ENCODE peak calls at places on chromosomes 5 and 9, in four cellular contexts. One of them, this sample, is unnamed.

GRCh38 chr5:42377496-42377895 is 45.7 kb upstream of the GHR start:
- DNase-seq in coronary artery: no peak
- DNase-seq in GM20000: no peak
- DNase-seq in foreskin fibroblast: peak
- DNase-seq in this sample: no peak

GRCh38 chr5:179311581-179311980 is 33.7 kb downstream of the ADAMTS2 start:
- DNase-seq in GM20000: no peak
- DNase-seq in foreskin fibroblast: no peak
- DNase-seq in coronary artery: no peak
- DNase-seq in this sample: no peak

GRCh38 chr5:30390095-30390494 is 803.4 kb upstream of the CDH6 start:
- DNase-seq in coronary artery: no peak
- DNase-seq in foreskin fibroblast: no peak
- DNase-seq in GM20000: no peak
- DNase-seq in this sample: no peak

GRCh38 chr5:7770436-7770835 is 80.5 kb downstream of the CFAP90 start:
- DNase-seq in GM20000: no peak
- DNase-seq in foreskin fibroblast: no peak
- DNase-seq in coronary artery: no peak
- DNase-seq in this sample: no peak

GRCh38 chr9:73133921-73134407 is 17.7 kb upstream of the ANXA1 start:
- DNase-seq in foreskin fibroblast: peak
- DNase-seq in coronary artery: no peak
- DNase-seq in GM20000: peak
- DNase-seq in this sample: no peak

GRCh38 chr5:120604898-120605297 is 140.8 kb downstream of the PRR16 start:
- DNase-seq in GM20000: no peak
- DNase-seq in coronary artery: no peak
- DNase-seq in foreskin fibroblast: peak
- DNase-seq in this sample: no peak

GRCh38 chr5:73591102-73591695 is 25.7 kb downstream of the UTP15 start:
- DNase-seq in coronary artery: no peak
- DNase-seq in GM20000: peak
- DNase-seq in foreskin fibroblast: peak
- DNase-seq in this sample: peak

GRCh38 chr9:135474915-135475314 is 4.7 kb upstream of the PPP1R26 start:
- DNase-seq in foreskin fibroblast: peak
- DNase-seq in GM20000: no peak
- DNase-seq in coronary artery: no peak
- DNase-seq in this sample: peak

GRCh38 chr9:110321055-110321454 is 16.6 kb downstream of the TXNDC8 start:
- DNase-seq in GM20000: no peak
- DNase-seq in coronary artery: no peak
- DNase-seq in foreskin fibroblast: peak
- DNase-seq in this sample: no peak

GRCh38 chr5:19322716-19323485 is 665.1 kb downstream of the CDH18 start:
- DNase-seq in foreskin fibroblast: no peak
- DNase-seq in coronary artery: no peak
- DNase-seq in GM20000: no peak
- DNase-seq in this sample: no peak

GRCh38 chr5:179484761-179485160 is 65.6 kb upstream of the RUFY1 start:
- DNase-seq in GM20000: no peak
- DNase-seq in foreskin fibroblast: no peak
- DNase-seq in coronary artery: no peak
- DNase-seq in this sample: no peak

GRCh38 chr5:168409601-168410458 is 76.4 kb upstream of the RARS1 start:
- DNase-seq in foreskin fibroblast: peak
- DNase-seq in GM20000: peak
- DNase-seq in coronary artery: no peak
- DNase-seq in this sample: peak

GRCh38 chr5:80216753-80217596 is 38.9 kb downstream of the SERINC5 start:
- DNase-seq in coronary artery: peak
- DNase-seq in foreskin fibroblast: no peak
- DNase-seq in GM20000: no peak
- DNase-seq in this sample: no peak

GRCh38 chr5:111169269-111169668 is 54.9 kb upstream of the CAMK4 start:
- DNase-seq in coronary artery: no peak
- DNase-seq in GM20000: no peak
- DNase-seq in foreskin fibroblast: no peak
- DNase-seq in this sample: no peak

GRCh38 chr5:147169399-147169798 is 65.4 kb upstream of the STK32A start:
- DNase-seq in foreskin fibroblast: peak
- DNase-seq in coronary artery: no peak
- DNase-seq in GM20000: no peak
- DNase-seq in this sample: no peak

GRCh38 chr5:133397986-133398645 is 214.2 kb downstream of the FSTL4 start:
- DNase-seq in foreskin fibroblast: no peak
- DNase-seq in coronary artery: peak
- DNase-seq in GM20000: no peak
- DNase-seq in this sample: no peak

GRCh38 chr5:65013141-65013540 is 244.4 kb downstream of the CWC27 start:
- DNase-seq in GM20000: no peak
- DNase-seq in foreskin fibroblast: peak
- DNase-seq in coronary artery: no peak
- DNase-seq in this sample: no peak

GRCh38 chr5:133265720-133266575 is 214.1 kb downstream of the HSPA4 start:
- DNase-seq in GM20000: no peak
- DNase-seq in foreskin fibroblast: no peak
- DNase-seq in coronary artery: no peak
- DNase-seq in this sample: no peak

GRCh38 chr9:109251080-109251775 is 69.6 kb downstream of the EPB41L4B start:
- DNase-seq in coronary artery: no peak
- DNase-seq in GM20000: no peak
- DNase-seq in foreskin fibroblast: peak
- DNase-seq in this sample: no peak

GRCh38 chr9:109248133-109248581 is 72.7 kb downstream of the EPB41L4B start:
- DNase-seq in coronary artery: no peak
- DNase-seq in foreskin fibroblast: peak
- DNase-seq in GM20000: no peak
- DNase-seq in this sample: no peak

GRCh38 chr9:109250771-109251079 is 70.1 kb downstream of the EPB41L4B start:
- DNase-seq in coronary artery: no peak
- DNase-seq in GM20000: no peak
- DNase-seq in foreskin fibroblast: no peak
- DNase-seq in this sample: no peak

GRCh38 chr9:109250311-109250741 is 70.5 kb downstream of the EPB41L4B start:
- DNase-seq in GM20000: no peak
- DNase-seq in foreskin fibroblast: no peak
- DNase-seq in coronary artery: no peak
- DNase-seq in this sample: no peak

GRCh38 chr9:109249615-109250014 is 71.2 kb downstream of the EPB41L4B start:
- DNase-seq in GM20000: no peak
- DNase-seq in coronary artery: no peak
- DNase-seq in foreskin fibroblast: no peak
- DNase-seq in this sample: no peak
- TF ChIP-seq CTCF in GM20000: no peak
- TF ChIP-seq CTCF in coronary artery: no peak
- TF ChIP-seq CTCF in foreskin fibroblast: no peak
- TF ChIP-seq CTCF in this sample: no peak

DNA sequence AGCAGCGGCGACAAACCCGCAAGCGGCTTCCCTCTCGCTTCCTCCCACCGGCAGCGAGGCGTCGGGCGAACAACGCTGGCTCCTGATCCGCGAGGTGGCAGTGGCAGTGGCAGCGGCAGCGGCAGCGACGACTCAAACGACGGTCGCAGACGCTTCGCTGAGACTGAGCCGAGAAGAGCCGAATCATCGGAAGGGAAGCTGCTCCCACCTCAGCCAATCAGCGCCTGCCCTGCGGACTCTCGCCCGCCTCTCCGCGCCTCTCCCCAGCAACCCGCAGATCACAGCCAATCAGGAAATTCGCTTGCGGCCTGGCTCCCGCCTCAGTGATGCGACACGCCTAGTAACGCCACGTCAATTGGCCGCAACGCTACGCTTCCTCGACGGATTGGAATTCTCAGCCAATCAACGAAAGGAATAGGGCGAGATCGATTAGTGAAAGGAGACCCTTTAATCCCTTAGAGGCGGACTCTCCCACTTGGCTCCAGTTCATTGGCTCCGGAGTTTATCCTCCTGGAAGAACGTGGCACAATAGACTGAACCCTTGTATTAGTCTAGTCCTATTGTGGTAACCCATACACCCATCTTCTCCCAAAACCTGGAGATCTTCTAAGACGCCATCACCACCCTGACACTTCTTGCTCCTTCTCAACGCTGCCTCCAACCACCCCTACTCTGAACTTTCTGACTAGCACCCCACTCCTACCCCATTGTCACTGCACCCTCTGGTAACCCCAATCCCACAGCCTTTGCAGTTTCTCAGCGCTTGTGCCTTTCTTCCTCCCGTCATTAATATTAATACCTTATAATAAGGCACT is at the start of gene VCP:
- DNase-seq in foreskin fibroblast: peak
- DNase-seq in coronary artery: peak
- DNase-seq in GM20000: peak
- DNase-seq in this sample: peak
- TF ChIP-seq CTCF in foreskin fibroblast: no peak
- TF ChIP-seq CTCF in coronary artery: no peak
- TF ChIP-seq CTCF in GM20000: no peak
- TF ChIP-seq CTCF in this sample: peak

DNA sequence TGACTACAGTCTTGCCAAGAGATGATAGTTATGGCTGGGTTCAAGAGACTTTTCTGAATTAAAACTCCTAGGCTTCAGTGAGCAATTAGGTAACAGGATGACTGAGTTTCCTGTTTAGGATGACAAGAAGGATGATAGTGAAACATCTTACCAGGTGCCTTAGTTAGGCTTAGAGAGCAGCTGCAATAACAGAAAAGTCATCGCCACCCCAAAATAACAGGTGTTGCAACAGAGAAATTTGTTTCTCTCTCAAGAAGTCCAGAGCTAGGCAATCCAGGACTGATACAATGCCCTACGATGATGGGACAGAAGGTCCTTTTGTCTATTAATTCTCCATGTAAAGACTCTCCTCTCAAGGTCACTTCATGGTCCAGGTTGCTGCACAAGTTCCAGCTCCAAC is 361.8 kb downstream of the CAAP1 start:
- DNase-seq in GM20000: no peak
- DNase-seq in foreskin fibroblast: no peak
- DNase-seq in coronary artery: no peak
- DNase-seq in this sample: no peak
- TF ChIP-seq CTCF in GM20000: no peak
- TF ChIP-seq CTCF in foreskin fibroblast: no peak
- TF ChIP-seq CTCF in coronary artery: no peak
- TF ChIP-seq CTCF in this sample: no peak

GRCh38 chr9:91894023-91894422 is 56.0 kb downstream of the ROR2 start:
- DNase-seq in GM20000: no peak
- DNase-seq in coronary artery: no peak
- DNase-seq in foreskin fibroblast: no peak
- DNase-seq in this sample: no peak
- TF ChIP-seq CTCF in GM20000: no peak
- TF ChIP-seq CTCF in coronary artery: no peak
- TF ChIP-seq CTCF in foreskin fibroblast: no peak
- TF ChIP-seq CTCF in this sample: no peak

GRCh38 chr5:138065102-138065501 is 18.7 kb upstream of the WNT8A start:
- DNase-seq in GM20000: no peak
- DNase-seq in coronary artery: no peak
- DNase-seq in foreskin fibroblast: no peak
- DNase-seq in this sample: no peak
- TF ChIP-seq CTCF in GM20000: no peak
- TF ChIP-seq CTCF in coronary artery: no peak
- TF ChIP-seq CTCF in foreskin fibroblast: peak
- TF ChIP-seq CTCF in this sample: peak

GRCh38 chr5:43649256-43649655 is 46.3 kb downstream of the NNT start:
- DNase-seq in coronary artery: no peak
- DNase-seq in GM20000: no peak
- DNase-seq in foreskin fibroblast: peak
- DNase-seq in this sample: no peak

GRCh38 chr5:43648499-43649124 is 45.6 kb downstream of the NNT start:
- DNase-seq in coronary artery: no peak
- DNase-seq in GM20000: no peak
- DNase-seq in foreskin fibroblast: peak
- DNase-seq in this sample: no peak

GRCh38 chr5:43647789-43648188 is 44.8 kb downstream of the NNT start:
- DNase-seq in foreskin fibroblast: no peak
- DNase-seq in GM20000: no peak
- DNase-seq in coronary artery: no peak
- DNase-seq in this sample: no peak

GRCh38 chr5:43643750-43644149 is 40.8 kb downstream of the NNT start:
- DNase-seq in GM20000: no peak
- DNase-seq in coronary artery: no peak
- DNase-seq in foreskin fibroblast: no peak
- DNase-seq in this sample: no peak

DNA sequence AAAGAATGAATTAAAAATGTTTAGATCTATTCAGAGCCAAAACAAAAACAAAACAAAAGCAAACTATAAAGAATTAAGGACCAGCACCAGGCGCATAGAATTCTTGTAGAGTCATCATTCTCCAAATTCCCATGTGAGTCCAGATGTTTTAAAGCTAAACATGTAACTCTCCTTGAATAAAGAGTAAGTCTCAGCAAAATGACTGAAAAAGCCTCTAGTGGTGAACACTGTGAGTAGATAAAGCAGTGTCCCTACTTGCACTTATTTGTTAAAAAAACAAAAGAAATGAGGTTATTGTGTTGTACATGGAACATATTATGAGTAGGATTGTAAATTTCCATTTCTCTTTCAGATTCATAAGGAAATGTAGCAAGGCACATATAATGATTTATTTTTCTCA is 44.0 kb downstream of the NNT start:
- DNase-seq in GM20000: no peak
- DNase-seq in foreskin fibroblast: peak
- DNase-seq in coronary artery: no peak
- DNase-seq in this sample: no peak
- TF ChIP-seq CTCF in GM20000: no peak
- TF ChIP-seq CTCF in foreskin fibroblast: no peak
- TF ChIP-seq CTCF in coronary artery: no peak
- TF ChIP-seq CTCF in this sample: no peak

GRCh38 chr5:8864053-8864452 is 681.8 kb downstream of the SEMA5A start:
- DNase-seq in GM20000: no peak
- DNase-seq in foreskin fibroblast: peak
- DNase-seq in coronary artery: no peak
- DNase-seq in this sample: no peak
- TF ChIP-seq CTCF in GM20000: peak
- TF ChIP-seq CTCF in foreskin fibroblast: peak
- TF ChIP-seq CTCF in coronary artery: no peak
- TF ChIP-seq CTCF in this sample: peak